ENCODE peak calls at places on chromosomes 3 and 15, in five cellular contexts. One of them, this sample, is unnamed.
A peak's percentile ranks its signal among the peaks of the same experiment; 100 is the strongest.

GRCh38 chr3:105062853-105063252 is 303.9 kb upstream of the ALCAM start:
- DNase-seq in foreskin keratinocyte: no peak
- DNase-seq in stimulated activated effector memory CD8-positive, alpha-beta T cell treated with anti-CD3 and anti-CD28 coated beads, Interleukin-12 subunit alpha, Interleukin-12 subunit beta, amount 100 ng/mL, for 72 hours: no peak
- DNase-seq in left colon: no peak
- DNase-seq in stimulated activated CD4-positive, alpha-beta T cell treated with anti-CD3 and anti-CD28 coated beads, Interleukin-4, amount 100 ng/mL, for 1 hour: no peak
- DNase-seq in this sample: no peak

GRCh38 chr15:88624156-88624970 is 3.2 kb downstream of the AEN start:
- DNase-seq in stimulated activated CD4-positive, alpha-beta T cell treated with anti-CD3 and anti-CD28 coated beads, Interleukin-4, amount 100 ng/mL, for 1 hour: no peak
- DNase-seq in stimulated activated effector memory CD8-positive, alpha-beta T cell treated with anti-CD3 and anti-CD28 coated beads, Interleukin-12 subunit alpha, Interleukin-12 subunit beta, amount 100 ng/mL, for 72 hours: no peak
- DNase-seq in left colon: no peak
- DNase-seq in foreskin keratinocyte: no peak
- DNase-seq in this sample: peak; percentile 54

GRCh38 chr15:77370580-77370979 is 49.3 kb downstream of the PEAK1 start:
- DNase-seq in left colon: no peak
- DNase-seq in foreskin keratinocyte: no peak
- DNase-seq in stimulated activated effector memory CD8-positive, alpha-beta T cell treated with anti-CD3 and anti-CD28 coated beads, Interleukin-12 subunit alpha, Interleukin-12 subunit beta, amount 100 ng/mL, for 72 hours: no peak
- DNase-seq in stimulated activated CD4-positive, alpha-beta T cell treated with anti-CD3 and anti-CD28 coated beads, Interleukin-4, amount 100 ng/mL, for 1 hour: no peak
- DNase-seq in this sample: no peak

GRCh38 chr3:45124379-45124778 is 21.8 kb downstream of the CDCP1 start:
- DNase-seq in stimulated activated effector memory CD8-positive, alpha-beta T cell treated with anti-CD3 and anti-CD28 coated beads, Interleukin-12 subunit alpha, Interleukin-12 subunit beta, amount 100 ng/mL, for 72 hours: no peak
- DNase-seq in foreskin keratinocyte: peak; percentile 83
- DNase-seq in left colon: no peak
- DNase-seq in stimulated activated CD4-positive, alpha-beta T cell treated with anti-CD3 and anti-CD28 coated beads, Interleukin-4, amount 100 ng/mL, for 1 hour: no peak
- DNase-seq in this sample: no peak

GRCh38 chr15:52421029-52421428 is 107.7 kb downstream of the MYO5A start:
- DNase-seq in stimulated activated effector memory CD8-positive, alpha-beta T cell treated with anti-CD3 and anti-CD28 coated beads, Interleukin-12 subunit alpha, Interleukin-12 subunit beta, amount 100 ng/mL, for 72 hours: no peak
- DNase-seq in left colon: no peak
- DNase-seq in foreskin keratinocyte: no peak
- DNase-seq in stimulated activated CD4-positive, alpha-beta T cell treated with anti-CD3 and anti-CD28 coated beads, Interleukin-4, amount 100 ng/mL, for 1 hour: no peak
- DNase-seq in this sample: no peak

GRCh38 chr3:136545664-136546266 is 206.4 kb downstream of the STAG1 start:
- DNase-seq in stimulated activated effector memory CD8-positive, alpha-beta T cell treated with anti-CD3 and anti-CD28 coated beads, Interleukin-12 subunit alpha, Interleukin-12 subunit beta, amount 100 ng/mL, for 72 hours: no peak
- DNase-seq in foreskin keratinocyte: no peak
- DNase-seq in left colon: no peak
- DNase-seq in stimulated activated CD4-positive, alpha-beta T cell treated with anti-CD3 and anti-CD28 coated beads, Interleukin-4, amount 100 ng/mL, for 1 hour: no peak
- DNase-seq in this sample: no peak

GRCh38 chr15:89326316-89326715 is 8.3 kb downstream of the POLG start:
- DNase-seq in foreskin keratinocyte: no peak
- DNase-seq in left colon: no peak
- DNase-seq in stimulated activated CD4-positive, alpha-beta T cell treated with anti-CD3 and anti-CD28 coated beads, Interleukin-4, amount 100 ng/mL, for 1 hour: no peak
- DNase-seq in stimulated activated effector memory CD8-positive, alpha-beta T cell treated with anti-CD3 and anti-CD28 coated beads, Interleukin-12 subunit alpha, Interleukin-12 subunit beta, amount 100 ng/mL, for 72 hours: no peak
- DNase-seq in this sample: no peak

GRCh38 chr15:58628206-58629057 is 121.1 kb downstream of the ADAM10 start:
- DNase-seq in stimulated activated CD4-positive, alpha-beta T cell treated with anti-CD3 and anti-CD28 coated beads, Interleukin-4, amount 100 ng/mL, for 1 hour: no peak
- DNase-seq in foreskin keratinocyte: no peak
- DNase-seq in stimulated activated effector memory CD8-positive, alpha-beta T cell treated with anti-CD3 and anti-CD28 coated beads, Interleukin-12 subunit alpha, Interleukin-12 subunit beta, amount 100 ng/mL, for 72 hours: no peak
- DNase-seq in left colon: no peak
- DNase-seq in this sample: no peak

GRCh38 chr3:4795905-4796304 is 183.3 kb upstream of the BHLHE40 start:
- DNase-seq in left colon: no peak
- DNase-seq in stimulated activated effector memory CD8-positive, alpha-beta T cell treated with anti-CD3 and anti-CD28 coated beads, Interleukin-12 subunit alpha, Interleukin-12 subunit beta, amount 100 ng/mL, for 72 hours: no peak
- DNase-seq in foreskin keratinocyte: peak; percentile 37
- DNase-seq in stimulated activated CD4-positive, alpha-beta T cell treated with anti-CD3 and anti-CD28 coated beads, Interleukin-4, amount 100 ng/mL, for 1 hour: no peak
- DNase-seq in this sample: no peak

GRCh38 chr3:186070996-186071395 is 37.9 kb downstream of the ETV5 start:
- DNase-seq in foreskin keratinocyte: no peak
- DNase-seq in left colon: no peak
- DNase-seq in stimulated activated effector memory CD8-positive, alpha-beta T cell treated with anti-CD3 and anti-CD28 coated beads, Interleukin-12 subunit alpha, Interleukin-12 subunit beta, amount 100 ng/mL, for 72 hours: no peak
- DNase-seq in stimulated activated CD4-positive, alpha-beta T cell treated with anti-CD3 and anti-CD28 coated beads, Interleukin-4, amount 100 ng/mL, for 1 hour: no peak
- DNase-seq in this sample: no peak

GRCh38 chr15:95501865-95502264 is 828.6 kb upstream of the NR2F2 start:
- DNase-seq in left colon: no peak
- DNase-seq in stimulated activated effector memory CD8-positive, alpha-beta T cell treated with anti-CD3 and anti-CD28 coated beads, Interleukin-12 subunit alpha, Interleukin-12 subunit beta, amount 100 ng/mL, for 72 hours: no peak
- DNase-seq in stimulated activated CD4-positive, alpha-beta T cell treated with anti-CD3 and anti-CD28 coated beads, Interleukin-4, amount 100 ng/mL, for 1 hour: no peak
- DNase-seq in foreskin keratinocyte: peak; percentile 33
- DNase-seq in this sample: no peak

GRCh38 chr3:122680381-122681293 is at the start of gene PARP14:
- DNase-seq in foreskin keratinocyte: peak; percentile 69
- DNase-seq in stimulated activated effector memory CD8-positive, alpha-beta T cell treated with anti-CD3 and anti-CD28 coated beads, Interleukin-12 subunit alpha, Interleukin-12 subunit beta, amount 100 ng/mL, for 72 hours: peak; percentile 48
- DNase-seq in left colon: peak; percentile 78
- DNase-seq in stimulated activated CD4-positive, alpha-beta T cell treated with anti-CD3 and anti-CD28 coated beads, Interleukin-4, amount 100 ng/mL, for 1 hour: peak; percentile 63
- DNase-seq in this sample: peak; percentile 40

GRCh38 chr3:50203113-50203852 is 1.8 kb upstream of the SLC38A3 start:
- DNase-seq in stimulated activated effector memory CD8-positive, alpha-beta T cell treated with anti-CD3 and anti-CD28 coated beads, Interleukin-12 subunit alpha, Interleukin-12 subunit beta, amount 100 ng/mL, for 72 hours: no peak
- DNase-seq in foreskin keratinocyte: no peak
- DNase-seq in stimulated activated CD4-positive, alpha-beta T cell treated with anti-CD3 and anti-CD28 coated beads, Interleukin-4, amount 100 ng/mL, for 1 hour: no peak
- DNase-seq in left colon: no peak
- DNase-seq in this sample: no peak

GRCh38 chr15:58967479-58967878 is 20.0 kb upstream of the RNF111 start:
- DNase-seq in left colon: no peak
- DNase-seq in stimulated activated CD4-positive, alpha-beta T cell treated with anti-CD3 and anti-CD28 coated beads, Interleukin-4, amount 100 ng/mL, for 1 hour: no peak
- DNase-seq in foreskin keratinocyte: no peak
- DNase-seq in stimulated activated effector memory CD8-positive, alpha-beta T cell treated with anti-CD3 and anti-CD28 coated beads, Interleukin-12 subunit alpha, Interleukin-12 subunit beta, amount 100 ng/mL, for 72 hours: no peak
- DNase-seq in this sample: no peak

GRCh38 chr3:117811797-117812196 is 1102.2 kb downstream of the TUSC7 start:
- DNase-seq in left colon: no peak
- DNase-seq in stimulated activated CD4-positive, alpha-beta T cell treated with anti-CD3 and anti-CD28 coated beads, Interleukin-4, amount 100 ng/mL, for 1 hour: no peak
- DNase-seq in stimulated activated effector memory CD8-positive, alpha-beta T cell treated with anti-CD3 and anti-CD28 coated beads, Interleukin-12 subunit alpha, Interleukin-12 subunit beta, amount 100 ng/mL, for 72 hours: no peak
- DNase-seq in foreskin keratinocyte: no peak
- DNase-seq in this sample: no peak

GRCh38 chr15:57320543-57321220 is 55.6 kb upstream of the CGNL1 start:
- DNase-seq in foreskin keratinocyte: no peak
- DNase-seq in left colon: no peak
- DNase-seq in stimulated activated CD4-positive, alpha-beta T cell treated with anti-CD3 and anti-CD28 coated beads, Interleukin-4, amount 100 ng/mL, for 1 hour: no peak
- DNase-seq in stimulated activated effector memory CD8-positive, alpha-beta T cell treated with anti-CD3 and anti-CD28 coated beads, Interleukin-12 subunit alpha, Interleukin-12 subunit beta, amount 100 ng/mL, for 72 hours: no peak
- DNase-seq in this sample: no peak

GRCh38 chr15:41536866-41537265 is 7.2 kb downstream of the RPAP1 start:
- DNase-seq in stimulated activated effector memory CD8-positive, alpha-beta T cell treated with anti-CD3 and anti-CD28 coated beads, Interleukin-12 subunit alpha, Interleukin-12 subunit beta, amount 100 ng/mL, for 72 hours: no peak
- DNase-seq in foreskin keratinocyte: no peak
- DNase-seq in left colon: no peak
- DNase-seq in stimulated activated CD4-positive, alpha-beta T cell treated with anti-CD3 and anti-CD28 coated beads, Interleukin-4, amount 100 ng/mL, for 1 hour: no peak
- DNase-seq in this sample: no peak

GRCh38 chr15:69842851-69843250 is 254.9 kb downstream of the TLE3 start:
- DNase-seq in left colon: no peak
- DNase-seq in stimulated activated effector memory CD8-positive, alpha-beta T cell treated with anti-CD3 and anti-CD28 coated beads, Interleukin-12 subunit alpha, Interleukin-12 subunit beta, amount 100 ng/mL, for 72 hours: no peak
- DNase-seq in stimulated activated CD4-positive, alpha-beta T cell treated with anti-CD3 and anti-CD28 coated beads, Interleukin-4, amount 100 ng/mL, for 1 hour: no peak
- DNase-seq in foreskin keratinocyte: no peak
- DNase-seq in this sample: no peak

GRCh38 chr3:42685891-42686820 is 819 bp downstream of the KLHL40 start:
- DNase-seq in stimulated activated effector memory CD8-positive, alpha-beta T cell treated with anti-CD3 and anti-CD28 coated beads, Interleukin-12 subunit alpha, Interleukin-12 subunit beta, amount 100 ng/mL, for 72 hours: no peak
- DNase-seq in stimulated activated CD4-positive, alpha-beta T cell treated with anti-CD3 and anti-CD28 coated beads, Interleukin-4, amount 100 ng/mL, for 1 hour: no peak
- DNase-seq in foreskin keratinocyte: no peak
- DNase-seq in left colon: no peak
- DNase-seq in this sample: no peak

GRCh38 chr3:51530485-51530884 is 8.0 kb upstream of the RAD54L2 start:
- DNase-seq in foreskin keratinocyte: no peak
- DNase-seq in left colon: no peak
- DNase-seq in stimulated activated effector memory CD8-positive, alpha-beta T cell treated with anti-CD3 and anti-CD28 coated beads, Interleukin-12 subunit alpha, Interleukin-12 subunit beta, amount 100 ng/mL, for 72 hours: no peak
- DNase-seq in stimulated activated CD4-positive, alpha-beta T cell treated with anti-CD3 and anti-CD28 coated beads, Interleukin-4, amount 100 ng/mL, for 1 hour: no peak
- DNase-seq in this sample: no peak

GRCh38 chr3:2863127-2863526 is 247.0 kb downstream of the IL5RA start:
- DNase-seq in stimulated activated CD4-positive, alpha-beta T cell treated with anti-CD3 and anti-CD28 coated beads, Interleukin-4, amount 100 ng/mL, for 1 hour: no peak
- DNase-seq in left colon: no peak
- DNase-seq in stimulated activated effector memory CD8-positive, alpha-beta T cell treated with anti-CD3 and anti-CD28 coated beads, Interleukin-12 subunit alpha, Interleukin-12 subunit beta, amount 100 ng/mL, for 72 hours: no peak
- DNase-seq in foreskin keratinocyte: no peak
- DNase-seq in this sample: no peak

GRCh38 chr3:183975981-183976662 is 41.6 kb downstream of the ABCC5 start:
- DNase-seq in stimulated activated effector memory CD8-positive, alpha-beta T cell treated with anti-CD3 and anti-CD28 coated beads, Interleukin-12 subunit alpha, Interleukin-12 subunit beta, amount 100 ng/mL, for 72 hours: no peak
- DNase-seq in left colon: no peak
- DNase-seq in stimulated activated CD4-positive, alpha-beta T cell treated with anti-CD3 and anti-CD28 coated beads, Interleukin-4, amount 100 ng/mL, for 1 hour: no peak
- DNase-seq in foreskin keratinocyte: no peak
- DNase-seq in this sample: no peak

GRCh38 chr3:190089711-190090110 is 31.0 kb downstream of the P3H2 start:
- DNase-seq in left colon: no peak
- DNase-seq in stimulated activated effector memory CD8-positive, alpha-beta T cell treated with anti-CD3 and anti-CD28 coated beads, Interleukin-12 subunit alpha, Interleukin-12 subunit beta, amount 100 ng/mL, for 72 hours: no peak
- DNase-seq in foreskin keratinocyte: no peak
- DNase-seq in stimulated activated CD4-positive, alpha-beta T cell treated with anti-CD3 and anti-CD28 coated beads, Interleukin-4, amount 100 ng/mL, for 1 hour: no peak
- DNase-seq in this sample: no peak

GRCh38 chr15:36658321-36658720 is 78.9 kb downstream of the CDIN1 start:
- DNase-seq in stimulated activated effector memory CD8-positive, alpha-beta T cell treated with anti-CD3 and anti-CD28 coated beads, Interleukin-12 subunit alpha, Interleukin-12 subunit beta, amount 100 ng/mL, for 72 hours: no peak
- DNase-seq in stimulated activated CD4-positive, alpha-beta T cell treated with anti-CD3 and anti-CD28 coated beads, Interleukin-4, amount 100 ng/mL, for 1 hour: no peak
- DNase-seq in left colon: no peak
- DNase-seq in foreskin keratinocyte: peak; percentile 43
- DNase-seq in this sample: no peak